ENCODE peak calls at places on chromosomes 7 and 10, in four cellular contexts. Y is keratinocyte, Q is K562, F is endothelial cell of umbilical vein. S is an unnamed sample.
A peak's percentile ranks its signal among the peaks of the same experiment; 100 is the strongest.

GRCh38 chr7:106064329-106064728 is 47.8 kb downstream of the SYPL1 start:
- DNase-seq in Y (no peak), Q (no peak), F (no peak), S (no peak)

GRCh38 chr10:2279666-2280065 is 542.3 kb upstream of the ADARB2 start:
- DNase-seq in Y (no peak), Q (no peak), F (no peak), S (no peak)

GRCh38 chr10:93752761-93753160 is 5.0 kb upstream of the LGI1 start:
- DNase-seq in Y (no peak), Q (no peak), F (peak; percentile 3), S (peak; percentile 34)

GRCh38 chr10:110258542-110258941 is 46.2 kb downstream of the SMNDC1 start:
- DNase-seq in Y (no peak), Q (peak; percentile 35), F (no peak), S (no peak)

GRCh38 chr7:2201686-2202360 is 30.9 kb downstream of the MAD1L1 start:
- DNase-seq in Y (no peak), Q (no peak), F (no peak), S (no peak)

GRCh38 chr7:30799206-30799975 is 28.2 kb downstream of the MINDY4 start:
- DNase-seq in Y (peak; percentile 97), Q (no peak), F (peak; percentile 73), S (peak; percentile 93)

GRCh38 chr7:135558337-135558767 is 635 bp downstream of the NUP205 start:
- DNase-seq in Y (no peak), Q (peak; percentile 94), F (peak; percentile 77), S (peak; percentile 40)

GRCh38 chr7:42445691-42446090 is 208.7 kb upstream of the GLI3 start:
- DNase-seq in Y (no peak), Q (no peak), F (no peak), S (no peak)

GRCh38 chr10:32751582-32751981 is 206.4 kb downstream of the ITGB1 start:
- DNase-seq in Y (no peak), Q (no peak), F (no peak), S (no peak)

GRCh38 chr7:48088559-48089414 is at the start of gene UPP1:
- DNase-seq in Y (no peak), Q (peak; percentile 89), F (peak; percentile 85), S (peak; percentile 90)

GRCh38 chr7:103106336-103107070 is 31.6 kb downstream of the ARMC10 start:
- DNase-seq in Y (no peak), Q (peak; percentile 19), F (no peak), S (peak; percentile 16)

GRCh38 chr10:83542774-83543291 is 596.5 kb upstream of the GHITM start:
- DNase-seq in Y (no peak), Q (no peak), F (no peak), S (no peak)

GRCh38 chr7:133837248-133837647 is 289.9 kb upstream of the LRGUK start:
- DNase-seq in Y (no peak), Q (no peak), F (peak; percentile 10), S (no peak)

GRCh38 chr10:126839094-126839761 is 66.0 kb upstream of the DOCK1 start:
- DNase-seq in Y (no peak), Q (no peak), F (no peak), S (no peak)

GRCh38 chr10:11921800-11922387 is 98.7 kb downstream of the PROSER2 start:
- DNase-seq in Y (no peak), Q (no peak), F (peak; percentile 50), S (no peak)

GRCh38 chr7:27125986-27126394 is 4.6 kb downstream of the HOXA4 start:
- DNase-seq in Y (no peak), Q (no peak), F (no peak), S (peak; percentile 27)

GRCh38 chr7:30650455-30650854 is 31.8 kb downstream of the CRHR2 start:
- DNase-seq in Y (no peak), Q (peak; percentile 16), F (no peak), S (no peak)

GRCh38 chr7:30585675-30586074 is 9.0 kb upstream of the GARS1 start:
- DNase-seq in Y (no peak), Q (no peak), F (no peak), S (peak; percentile 8)

GRCh38 chr10:69018613-69019012 is 30.0 kb downstream of the KIFBP start:
- DNase-seq in Y (no peak), Q (peak; percentile 73), F (no peak), S (no peak)

GRCh38 chr7:144027070-144027469 is 21.7 kb upstream of the OR2A5 start:
- DNase-seq in Y (no peak), Q (peak; percentile 27), F (peak; percentile 37), S (peak; percentile 50)

GRCh38 chr7:78704504-78704903 is 749.0 kb downstream of the MAGI2 start:
- DNase-seq in Y (no peak), Q (no peak), F (no peak), S (no peak)

GRCh38 chr10:1731592-1731991 is 5.7 kb downstream of the ADARB2 start:
- DNase-seq in Y (no peak), Q (no peak), F (no peak), S (no peak)

GRCh38 chr10:128609460-128609859 is 483.2 kb upstream of the MKI67 start:
- DNase-seq in Y (no peak), Q (no peak), F (no peak), S (no peak)

GRCh38 chr7:123177442-123177841 is 22.3 kb downstream of the SLC13A1 start:
- DNase-seq in Y (no peak), Q (no peak), F (no peak), S (no peak)

DNA sequence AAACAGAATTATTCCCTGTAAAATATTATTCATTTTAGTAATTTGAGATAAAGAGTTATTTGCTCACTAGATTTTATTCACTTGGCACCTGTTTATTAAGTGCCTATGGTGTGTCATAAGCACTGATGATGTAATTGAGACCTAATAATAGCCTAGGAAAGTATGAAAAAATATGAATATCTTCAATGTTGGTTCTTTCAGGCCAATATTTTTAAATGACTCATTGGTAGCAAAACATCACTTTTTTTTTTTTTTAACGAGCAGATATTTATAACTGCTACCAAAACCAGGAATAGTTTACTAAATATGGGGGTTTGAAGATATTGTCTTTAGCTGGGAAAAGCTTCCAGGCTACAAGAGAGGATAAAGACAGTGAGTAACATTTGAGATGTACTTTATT is 228.0 kb downstream of the PRKG1 start:
- DNase-seq in Y (no peak), Q (no peak), F (peak; percentile 33), S (peak; percentile 69)
- H3K9me1 ChIP-seq in Y (no peaks in the 10 kb centered on the region), Q (no peaks in the 10 kb centered on the region), F (no peaks in the 10 kb centered on the region), S (no peaks in the 10 kb centered on the region)

GRCh38 chr7:132269718-132270117 is 306.6 kb downstream of the PLXNA4 start:
- DNase-seq in Y (no peak), Q (no peak), F (no peak), S (no peak)
- H3K9me1 ChIP-seq in Y (no peaks in the 10 kb centered on the region), Q (no peaks in the 10 kb centered on the region), F (no peaks in the 10 kb centered on the region), S (no peaks in the 10 kb centered on the region)

DNA sequence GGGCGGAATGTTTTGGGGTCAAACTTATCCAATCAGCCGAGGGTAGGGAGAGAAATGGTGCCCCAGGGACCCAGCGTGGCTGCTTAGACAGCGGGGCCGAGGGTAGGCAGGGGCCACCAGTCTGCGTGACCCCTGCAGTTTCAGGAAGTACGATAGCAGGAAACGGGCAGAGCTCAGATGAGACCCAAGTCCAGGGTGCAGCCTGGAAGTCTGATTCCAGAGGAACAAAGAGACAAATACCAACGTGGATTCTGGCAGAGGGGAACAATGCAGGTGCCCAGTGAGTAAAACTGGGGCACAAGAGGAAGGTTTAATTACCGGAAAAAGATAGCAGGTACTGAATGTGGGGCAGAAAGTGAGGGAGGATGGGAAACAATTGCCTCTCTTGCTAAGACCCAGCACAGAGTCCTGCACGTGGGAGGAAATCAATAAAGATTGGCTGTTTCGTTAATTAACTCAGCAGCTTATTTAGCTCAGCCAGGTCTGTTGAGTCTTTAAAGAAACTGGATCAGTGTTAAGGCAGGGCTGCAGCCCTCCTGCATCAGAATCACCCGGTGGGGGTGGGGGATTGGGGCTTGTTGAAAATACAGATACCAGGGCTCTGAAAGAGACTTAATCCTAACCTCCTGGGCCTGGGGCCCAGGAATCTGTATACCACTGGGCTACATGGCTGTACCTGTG is 50.4 kb upstream of the NFE2L3 start:
- DNase-seq in Y (no peak), Q (no peak), F (no peak), S (no peak)
- H3K9me1 ChIP-seq in Y (no peaks in the 10 kb centered on the region), Q (no peaks in the 10 kb centered on the region), F (no peaks in the 10 kb centered on the region), S (no peaks in the 10 kb centered on the region)

GRCh38 chr10:79352035-79352595 is 4.8 kb downstream of the PPIF start:
- DNase-seq in Y (no peak), Q (no peak), F (no peak), S (no peak)
- H3K9me1 ChIP-seq in Y (peaks cover 8% of the 10 kb centered on the region), Q (peaks cover 21% of the 10 kb centered on the region), F (no peaks in the 10 kb centered on the region), S (peaks cover 24% of the 10 kb centered on the region)

GRCh38 chr7:74134117-74134539 is 40.0 kb upstream of the EIF4H start:
- DNase-seq in Y (no peak), Q (peak; percentile 85), F (no peak), S (no peak)
- H3K9me1 ChIP-seq in Y (no peaks in the 10 kb centered on the region), Q (no peaks in the 10 kb centered on the region), F (no peaks in the 10 kb centered on the region), S (no peaks in the 10 kb centered on the region)